ENCODE peak calls at places on chromosomes 6 and 20, in seven cellular contexts. One of them, this sample, is unnamed.

GRCh38 chr6:146895101-146895771 is 296.5 kb downstream of the ADGB start:
- DNase-seq in GM20000: no peak
- DNase-seq in RWPE1: no peak
- DNase-seq in A549: no peak
- DNase-seq in uterus: no peak
- DNase-seq in RWPE2: no peak
- DNase-seq in mesothelial cell of epicardium: no peak
- DNase-seq in this sample: no peak

GRCh38 chr6:170026272-170027110 is 264.4 kb downstream of the DLL1 start:
- DNase-seq in GM20000: no peak
- DNase-seq in RWPE1: peak; percentile 87
- DNase-seq in A549: no peak
- DNase-seq in uterus: no peak
- DNase-seq in RWPE2: peak; percentile 98
- DNase-seq in mesothelial cell of epicardium: no peak
- DNase-seq in this sample: no peak

GRCh38 chr6:38997128-38997761 is 51.3 kb upstream of the GLP1R start:
- DNase-seq in GM20000: peak; percentile 13
- DNase-seq in RWPE1: no peak
- DNase-seq in A549: peak; percentile 1
- DNase-seq in uterus: no peak
- DNase-seq in RWPE2: no peak
- DNase-seq in mesothelial cell of epicardium: no peak
- DNase-seq in this sample: peak; percentile 79

GRCh38 chr6:36326351-36326995 is 10.2 kb downstream of the BNIP5 start:
- DNase-seq in GM20000: no peak
- DNase-seq in RWPE1: no peak
- DNase-seq in A549: no peak
- DNase-seq in uterus: no peak
- DNase-seq in RWPE2: no peak
- DNase-seq in mesothelial cell of epicardium: no peak
- DNase-seq in this sample: no peak

GRCh38 chr6:149473080-149474052 is 11.4 kb downstream of the ZC3H12D start:
- DNase-seq in GM20000: no peak
- DNase-seq in RWPE1: no peak
- DNase-seq in A549: peak; percentile 12
- DNase-seq in uterus: no peak
- DNase-seq in RWPE2: no peak
- DNase-seq in mesothelial cell of epicardium: no peak
- DNase-seq in this sample: no peak

GRCh38 chr6:7235712-7236311 is 77.2 kb downstream of the SSR1 start:
- DNase-seq in GM20000: no peak
- DNase-seq in RWPE1: peak; percentile 14
- DNase-seq in A549: no peak
- DNase-seq in uterus: no peak
- DNase-seq in RWPE2: no peak
- DNase-seq in mesothelial cell of epicardium: no peak
- DNase-seq in this sample: no peak

GRCh38 chr6:53524455-53524815 is 20.5 kb downstream of the GCLC start:
- DNase-seq in GM20000: no peak
- DNase-seq in RWPE1: peak; percentile 42
- DNase-seq in A549: no peak
- DNase-seq in uterus: no peak
- DNase-seq in RWPE2: no peak
- DNase-seq in mesothelial cell of epicardium: no peak
- DNase-seq in this sample: no peak

GRCh38 chr6:85703359-85703758 is 60.7 kb upstream of the SYNCRIP start:
- DNase-seq in GM20000: no peak
- DNase-seq in RWPE1: no peak
- DNase-seq in A549: no peak
- DNase-seq in uterus: no peak
- DNase-seq in RWPE2: no peak
- DNase-seq in mesothelial cell of epicardium: no peak
- DNase-seq in this sample: no peak

GRCh38 chr6:11096109-11096508 is 2.5 kb downstream of the SMIM13 start:
- DNase-seq in GM20000: no peak
- DNase-seq in RWPE1: peak; percentile 63
- DNase-seq in A549: peak; percentile 53
- DNase-seq in uterus: no peak
- DNase-seq in RWPE2: no peak
- DNase-seq in mesothelial cell of epicardium: no peak
- DNase-seq in this sample: no peak

GRCh38 chr20:23655551-23656211 is 17.9 kb upstream of the CST3 start:
- DNase-seq in GM20000: no peak
- DNase-seq in RWPE1: no peak
- DNase-seq in A549: no peak
- DNase-seq in uterus: no peak
- DNase-seq in RWPE2: no peak
- DNase-seq in mesothelial cell of epicardium: no peak
- DNase-seq in this sample: no peak

GRCh38 chr6:136529655-136530054 is 20.6 kb downstream of the MAP7 start:
- DNase-seq in GM20000: no peak
- DNase-seq in RWPE1: no peak
- DNase-seq in A549: no peak
- DNase-seq in uterus: no peak
- DNase-seq in RWPE2: no peak
- DNase-seq in mesothelial cell of epicardium: no peak
- DNase-seq in this sample: no peak

GRCh38 chr20:24423291-24423690 is 46.1 kb upstream of the SYNDIG1 start:
- DNase-seq in GM20000: no peak
- DNase-seq in RWPE1: no peak
- DNase-seq in A549: no peak
- DNase-seq in uterus: no peak
- DNase-seq in RWPE2: no peak
- DNase-seq in mesothelial cell of epicardium: no peak
- DNase-seq in this sample: no peak

GRCh38 chr6:151675746-151676459 is 131.6 kb upstream of the ESR1 start:
- DNase-seq in GM20000: peak; percentile 73
- DNase-seq in RWPE1: peak; percentile 71
- DNase-seq in A549: peak; percentile 46
- DNase-seq in uterus: no peak
- DNase-seq in RWPE2: no peak
- DNase-seq in mesothelial cell of epicardium: no peak
- DNase-seq in this sample: peak; percentile 50

GRCh38 chr6:111238464-111239119 is 151.3 kb downstream of the SLC16A10 start:
- DNase-seq in GM20000: no peak
- DNase-seq in RWPE1: peak; percentile 35
- DNase-seq in A549: no peak
- DNase-seq in uterus: no peak
- DNase-seq in RWPE2: no peak
- DNase-seq in mesothelial cell of epicardium: no peak
- DNase-seq in this sample: no peak

GRCh38 chr6:81613606-81614005 is 138.9 kb downstream of the TENT5A start:
- DNase-seq in GM20000: no peak
- DNase-seq in RWPE1: peak; percentile 2
- DNase-seq in A549: no peak
- DNase-seq in uterus: no peak
- DNase-seq in RWPE2: no peak
- DNase-seq in mesothelial cell of epicardium: no peak
- DNase-seq in this sample: no peak

GRCh38 chr6:41492261-41492891 is 53.8 kb upstream of the FOXP4 start:
- DNase-seq in GM20000: no peak
- DNase-seq in RWPE1: no peak
- DNase-seq in A549: no peak
- DNase-seq in uterus: peak; percentile 44
- DNase-seq in RWPE2: no peak
- DNase-seq in mesothelial cell of epicardium: no peak
- DNase-seq in this sample: no peak

GRCh38 chr6:38221236-38221635 is 401.7 kb downstream of the ZFAND3 start:
- DNase-seq in GM20000: no peak
- DNase-seq in RWPE1: no peak
- DNase-seq in A549: no peak
- DNase-seq in uterus: no peak
- DNase-seq in RWPE2: no peak
- DNase-seq in mesothelial cell of epicardium: no peak
- DNase-seq in this sample: no peak

GRCh38 chr6:143555582-143555981 is 44.1 kb upstream of the FUCA2 start:
- DNase-seq in GM20000: no peak
- DNase-seq in RWPE1: no peak
- DNase-seq in A549: no peak
- DNase-seq in uterus: no peak
- DNase-seq in RWPE2: no peak
- DNase-seq in mesothelial cell of epicardium: no peak
- DNase-seq in this sample: no peak

GRCh38 chr6:38349795-38350194 is 289.9 kb downstream of the BTBD9 start:
- DNase-seq in GM20000: no peak
- DNase-seq in RWPE1: no peak
- DNase-seq in A549: no peak
- DNase-seq in uterus: peak; percentile 21
- DNase-seq in RWPE2: no peak
- DNase-seq in mesothelial cell of epicardium: no peak
- DNase-seq in this sample: no peak

GRCh38 chr6:74942130-74942529 is 263.7 kb downstream of the COL12A1 start:
- DNase-seq in GM20000: no peak
- DNase-seq in RWPE1: no peak
- DNase-seq in A549: no peak
- DNase-seq in uterus: no peak
- DNase-seq in RWPE2: no peak
- DNase-seq in mesothelial cell of epicardium: no peak
- DNase-seq in this sample: no peak

GRCh38 chr6:74936886-74937285 is 269.0 kb downstream of the COL12A1 start:
- DNase-seq in GM20000: no peak
- DNase-seq in RWPE1: no peak
- DNase-seq in A549: no peak
- DNase-seq in uterus: no peak
- DNase-seq in RWPE2: no peak
- DNase-seq in mesothelial cell of epicardium: no peak
- DNase-seq in this sample: no peak

GRCh38 chr6:74940211-74940610 is 265.6 kb downstream of the COL12A1 start:
- DNase-seq in GM20000: no peak
- DNase-seq in RWPE1: no peak
- DNase-seq in A549: no peak
- DNase-seq in uterus: no peak
- DNase-seq in RWPE2: no peak
- DNase-seq in mesothelial cell of epicardium: no peak
- DNase-seq in this sample: no peak

GRCh38 chr6:74939309-74939708 is 266.5 kb downstream of the COL12A1 start:
- DNase-seq in GM20000: no peak
- DNase-seq in RWPE1: no peak
- DNase-seq in A549: no peak
- DNase-seq in uterus: no peak
- DNase-seq in RWPE2: no peak
- DNase-seq in mesothelial cell of epicardium: no peak
- DNase-seq in this sample: no peak
- TF ChIP-seq CTCF in GM20000: no peak
- TF ChIP-seq CTCF in RWPE1: no peak
- TF ChIP-seq CTCF in A549: no peak
- TF ChIP-seq CTCF in uterus: no peak
- TF ChIP-seq CTCF in RWPE2: peak; percentile 62
- TF ChIP-seq CTCF in mesothelial cell of epicardium: no peak
- TF ChIP-seq CTCF in this sample: no peak

GRCh38 chr20:63498950-63499332 is at the start of gene EEF1A2:
- DNase-seq in GM20000: peak; percentile 76
- DNase-seq in RWPE1: no peak
- DNase-seq in A549: peak; percentile 68
- DNase-seq in uterus: no peak
- DNase-seq in RWPE2: no peak
- DNase-seq in mesothelial cell of epicardium: no peak
- DNase-seq in this sample: no peak
- TF ChIP-seq CTCF in GM20000: peak; percentile 22
- TF ChIP-seq CTCF in RWPE1: peak; percentile 37
- TF ChIP-seq CTCF in A549: peak; percentile 19
- TF ChIP-seq CTCF in uterus: no peak
- TF ChIP-seq CTCF in RWPE2: peak; percentile 34
- TF ChIP-seq CTCF in mesothelial cell of epicardium: no peak
- TF ChIP-seq CTCF in this sample: no peak

DNA sequence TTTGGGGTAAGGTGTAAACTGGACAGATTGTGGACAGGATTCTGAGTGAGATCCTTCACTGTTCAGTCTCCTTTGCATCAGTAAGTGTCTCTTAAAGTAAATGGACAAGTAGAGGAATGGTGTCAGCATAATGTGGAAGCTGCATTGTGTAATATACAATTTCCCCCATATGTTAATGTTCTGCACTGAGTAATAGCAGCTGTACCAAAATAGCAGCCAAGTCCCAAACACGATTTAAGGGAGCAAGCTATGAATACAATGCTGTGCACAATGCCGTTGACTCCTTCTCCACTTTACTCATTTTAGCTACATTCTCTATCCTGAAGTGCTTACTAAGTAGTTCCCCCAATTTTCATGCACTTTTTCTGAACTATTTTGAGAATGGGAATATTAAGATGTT is 21.2 kb upstream of the TRIM26 start:
- DNase-seq in GM20000: no peak
- DNase-seq in RWPE1: no peak
- DNase-seq in A549: no peak
- DNase-seq in uterus: no peak
- DNase-seq in RWPE2: no peak
- DNase-seq in mesothelial cell of epicardium: no peak
- DNase-seq in this sample: no peak
- TF ChIP-seq CTCF in GM20000: no peak
- TF ChIP-seq CTCF in RWPE1: no peak
- TF ChIP-seq CTCF in A549: no peak
- TF ChIP-seq CTCF in uterus: no peak
- TF ChIP-seq CTCF in RWPE2: no peak
- TF ChIP-seq CTCF in mesothelial cell of epicardium: no peak
- TF ChIP-seq CTCF in this sample: no peak

GRCh38 chr20:59908855-59909254 is 24.6 kb downstream of the SYCP2 start:
- DNase-seq in GM20000: no peak
- DNase-seq in RWPE1: no peak
- DNase-seq in A549: no peak
- DNase-seq in uterus: no peak
- DNase-seq in RWPE2: no peak
- DNase-seq in mesothelial cell of epicardium: no peak
- DNase-seq in this sample: no peak

GRCh38 chr20:59902470-59902869 is 31.0 kb downstream of the SYCP2 start:
- DNase-seq in GM20000: no peak
- DNase-seq in RWPE1: no peak
- DNase-seq in A549: no peak
- DNase-seq in uterus: no peak
- DNase-seq in RWPE2: no peak
- DNase-seq in mesothelial cell of epicardium: no peak
- DNase-seq in this sample: no peak

GRCh38 chr20:59903631-59904030 is 29.8 kb downstream of the SYCP2 start:
- DNase-seq in GM20000: no peak
- DNase-seq in RWPE1: no peak
- DNase-seq in A549: no peak
- DNase-seq in uterus: no peak
- DNase-seq in RWPE2: no peak
- DNase-seq in mesothelial cell of epicardium: no peak
- DNase-seq in this sample: no peak
- TF ChIP-seq CTCF in GM20000: no peak
- TF ChIP-seq CTCF in RWPE1: no peak
- TF ChIP-seq CTCF in A549: no peak
- TF ChIP-seq CTCF in uterus: no peak
- TF ChIP-seq CTCF in RWPE2: no peak
- TF ChIP-seq CTCF in mesothelial cell of epicardium: no peak
- TF ChIP-seq CTCF in this sample: no peak